ENCODE peak calls at places on chromosomes 3 and 15, in seven cellular contexts. Z is OCI-LY7, R is left ventricle myocardium inferior, U is uterus, S is stomach, B is GM12878, K is PC-3. C is an unnamed sample.

GRCh38 chr3:49638445-49638844 is 35.7 kb upstream of the APEH start:
- DNase-seq in Z (no peak), R (no peak), U (peak; percentile 25), S (no peak), B (no peak), K (peak; percentile 78), C (no peak)

GRCh38 chr3:64399205-64399800 is 174.0 kb upstream of the PRICKLE2 start:
- DNase-seq in Z (peak; percentile 49), R (no peak), U (peak; percentile 28), S (no peak), B (no peak), K (peak; percentile 62), C (peak; percentile 67)

GRCh38 chr3:13879102-13879945 is 547 bp downstream of the WNT7A start:
- DNase-seq in Z (no peak), R (no peak), U (peak; percentile 10), S (no peak), B (no peak), K (peak; percentile 45), C (peak; percentile 41)

GRCh38 chr3:140365872-140366697 is 311.8 kb upstream of the TRIM42 start:
- DNase-seq in Z (no peak), R (no peak), U (no peak), S (no peak), B (no peak), K (no peak), C (no peak)

GRCh38 chr3:141006344-141006743 is 44.8 kb upstream of the SPSB4 start:
- DNase-seq in Z (no peak), R (no peak), U (no peak), S (no peak), B (no peak), K (no peak), C (no peak)

GRCh38 chr3:12796171-12797123 is at the start of gene CAND2:
- DNase-seq in Z (peak; percentile 73), R (peak; percentile 80), U (peak; percentile 80), S (peak; percentile 55), B (no peak), K (no peak), C (no peak)

GRCh38 chr15:85726446-85726845 is 68.3 kb downstream of the KLHL25 start:
- DNase-seq in Z (no peak), R (no peak), U (no peak), S (no peak), B (no peak), K (no peak), C (no peak)

GRCh38 chr15:38304486-38304885 is 51.9 kb downstream of the SPRED1 start:
- DNase-seq in Z (no peak), R (no peak), U (no peak), S (no peak), B (no peak), K (no peak), C (no peak)

GRCh38 chr3:48716982-48717746 is at the start of gene IP6K2:
- DNase-seq in Z (peak; percentile 100), R (peak; percentile 99), U (peak; percentile 99), S (peak; percentile 99), B (peak; percentile 89), K (peak; percentile 99), C (peak; percentile 99)

GRCh38 chr15:37921527-37922385 is 12.7 kb upstream of the TMCO5A start:
- DNase-seq in Z (no peak), R (no peak), U (no peak), S (peak; percentile 72), B (no peak), K (peak; percentile 58), C (no peak)

DNA sequence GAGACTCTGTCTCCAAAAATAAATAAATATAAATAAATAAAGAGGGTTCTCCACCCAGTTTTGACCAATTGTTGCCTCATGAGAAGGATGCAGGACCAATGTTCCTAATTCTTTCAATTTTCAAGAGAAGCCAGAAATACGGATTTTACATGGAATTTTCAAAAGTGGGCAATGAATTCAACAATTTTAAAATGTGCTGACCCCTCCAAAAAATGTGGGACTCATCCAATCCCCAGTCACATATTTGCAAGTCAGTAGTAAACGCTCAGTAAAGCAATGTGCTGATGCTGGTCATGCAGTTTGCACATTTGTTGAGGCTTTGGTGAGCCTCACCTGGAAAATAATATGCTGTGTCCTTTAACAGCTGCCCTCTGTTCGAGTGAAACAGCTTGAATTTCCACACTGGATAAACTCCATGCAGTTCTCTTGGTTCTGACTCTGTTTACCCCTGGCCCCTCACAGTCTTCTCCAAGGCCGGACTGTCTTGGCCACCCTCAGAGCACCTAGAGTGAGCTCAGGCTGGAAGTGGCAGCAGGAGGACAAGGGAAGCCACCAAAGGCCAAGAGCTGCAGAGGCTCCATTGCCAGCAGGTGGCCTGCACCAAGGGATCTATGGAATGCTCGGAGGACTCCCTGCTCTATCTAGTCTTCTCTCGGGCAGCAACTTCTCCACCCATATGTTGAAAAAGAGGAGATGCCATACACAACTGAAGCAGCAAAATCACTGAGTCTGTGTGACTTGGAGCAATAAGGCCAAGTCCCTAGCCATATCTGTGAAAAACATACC is 246.8 kb downstream of the UACA start:
- DNase-seq in Z (no peak), R (no peak), U (no peak), S (no peak), B (no peak), K (no peak), C (no peak)
- TF ChIP-seq CTCF in Z (no peak), R (no peak), U (no peak), S (no peak), B (no peak), K (no peak), C (no peak)

GRCh38 chr3:177106184-177106583 is 91.1 kb downstream of the TBL1XR1 start:
- DNase-seq in Z (peak; percentile 41), R (no peak), U (no peak), S (no peak), B (no peak), K (no peak), C (no peak)
- H3K4me1 ChIP-seq in Z (peaks cover 55% of the 10 kb centered on the region), R (peaks cover 96% of the 10 kb centered on the region), U (peaks cover 3% of the 10 kb centered on the region), S (peaks cover 27% of the 10 kb centered on the region), B (peaks cover 16% of the 10 kb centered on the region), K (no peaks in the 10 kb centered on the region), C (peaks cover 35% of the 10 kb centered on the region)

DNA sequence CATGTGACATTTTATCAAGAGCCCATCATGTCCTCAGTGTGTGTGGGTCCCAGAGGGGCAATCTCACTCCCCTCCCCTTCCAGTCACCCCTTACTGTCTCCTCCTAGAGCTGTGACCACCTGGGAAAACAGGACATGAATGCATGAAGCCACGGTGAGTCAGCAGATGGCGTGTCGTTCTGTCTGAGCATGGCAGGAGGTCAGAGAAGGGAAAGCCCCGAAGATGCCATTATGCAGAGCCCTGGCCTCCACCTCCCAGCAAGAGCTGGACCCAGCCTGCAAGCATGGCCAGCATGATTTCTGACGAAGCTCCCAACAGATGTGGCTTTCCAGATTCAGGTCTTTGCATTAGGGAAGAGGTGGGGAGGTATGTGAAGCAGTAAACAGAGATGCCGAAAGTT is 118.4 kb downstream of the TLE3 start:
- DNase-seq in Z (peak; percentile 80), R (no peak), U (no peak), S (no peak), B (no peak), K (peak; percentile 59), C (peak; percentile 13)
- TF ChIP-seq CTCF in Z (peak; percentile 79), R (peak; percentile 35), U (no peak), S (no peak), B (peak; percentile 54), K (no peak), C (peak; percentile 6)

DNA sequence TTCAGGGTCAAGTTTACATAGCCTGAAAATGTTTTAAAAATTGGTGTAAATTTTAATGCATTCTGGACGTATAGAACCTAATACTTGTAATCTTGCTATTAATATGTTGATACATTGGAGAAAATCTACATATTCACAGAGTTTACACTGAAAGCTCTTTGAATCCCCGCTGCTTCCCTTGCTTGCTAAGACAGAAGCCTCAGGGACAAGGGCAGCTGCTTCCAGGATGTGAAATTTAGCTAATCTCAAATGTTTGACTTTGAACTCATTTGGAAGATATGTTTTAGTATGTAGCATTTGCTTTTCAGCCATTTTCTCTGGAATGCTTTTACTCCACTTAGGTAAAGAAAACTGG is 172.0 kb downstream of the RBMS3 start:
- DNase-seq in Z (no peak), R (no peak), U (no peak), S (no peak), B (no peak), K (no peak), C (no peak)
- H3K4me1 ChIP-seq in Z (no peaks in the 10 kb centered on the region), R (peaks cover 30% of the 10 kb centered on the region), U (no peaks in the 10 kb centered on the region), S (peaks cover 17% of the 10 kb centered on the region), B (no peaks in the 10 kb centered on the region), K (peaks cover 9% of the 10 kb centered on the region), C (peaks cover 5% of the 10 kb centered on the region)

DNA sequence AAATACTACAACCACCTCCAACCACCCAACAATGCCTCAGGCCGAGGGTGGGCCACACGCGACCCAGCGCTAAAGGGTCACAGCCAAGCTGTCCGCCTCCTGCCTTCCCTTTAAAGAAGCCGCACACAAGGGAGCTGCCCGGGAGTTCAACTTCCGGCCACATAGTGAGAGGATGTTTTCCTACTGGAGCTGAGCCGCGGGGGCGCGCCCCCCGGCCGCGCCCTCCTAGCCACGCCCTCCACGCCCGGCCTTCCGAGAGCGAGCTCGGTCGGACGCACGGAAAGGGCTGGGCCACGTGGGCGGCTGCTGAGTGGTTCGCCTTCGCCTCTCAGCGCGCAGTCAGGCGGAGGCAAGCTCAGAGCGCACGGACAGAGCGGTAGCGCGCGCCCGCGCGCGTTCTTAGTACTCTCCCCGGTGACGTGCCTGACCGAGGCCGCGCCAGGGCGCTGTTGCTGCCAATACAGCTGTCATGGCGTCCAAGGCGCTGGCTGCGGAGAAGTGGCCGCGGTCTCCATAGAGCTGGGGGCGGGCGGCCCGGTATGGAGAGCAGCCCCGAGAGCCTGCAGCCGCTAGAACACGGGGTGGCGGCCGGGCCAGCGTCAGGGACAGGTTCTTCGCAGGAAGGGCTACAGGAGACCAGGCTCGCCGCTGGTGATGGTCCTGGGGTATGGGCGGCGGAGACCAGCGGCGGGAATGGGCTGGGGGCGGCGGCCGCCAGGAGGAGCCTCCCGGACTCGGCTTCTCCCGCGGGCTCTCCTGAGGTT is at the start of gene MINDY2:
- DNase-seq in Z (peak; percentile 99), R (peak; percentile 99), U (peak; percentile 99), S (peak; percentile 99), B (peak; percentile 94), K (peak; percentile 97), C (peak; percentile 97)
- TF ChIP-seq CTCF in Z (peak; percentile 53), R (peak; percentile 38), U (peak; percentile 6), S (no peak), B (peak; percentile 45), K (peak; percentile 24), C (peak; percentile 42)

GRCh38 chr15:83695901-83696425 is 42.0 kb downstream of the ADAMTSL3 start:
- DNase-seq in Z (no peak), R (no peak), U (no peak), S (no peak), B (no peak), K (peak; percentile 80), C (no peak)

GRCh38 chr15:83694538-83694937 is 40.6 kb downstream of the ADAMTSL3 start:
- DNase-seq in Z (no peak), R (no peak), U (no peak), S (no peak), B (no peak), K (no peak), C (no peak)

GRCh38 chr15:83692820-83693581 is 39.1 kb downstream of the ADAMTSL3 start:
- DNase-seq in Z (no peak), R (no peak), U (peak; percentile 32), S (no peak), B (no peak), K (no peak), C (no peak)

GRCh38 chr15:83695246-83695645 is 41.3 kb downstream of the ADAMTSL3 start:
- DNase-seq in Z (no peak), R (no peak), U (no peak), S (no peak), B (no peak), K (peak; percentile 76), C (no peak)

DNA sequence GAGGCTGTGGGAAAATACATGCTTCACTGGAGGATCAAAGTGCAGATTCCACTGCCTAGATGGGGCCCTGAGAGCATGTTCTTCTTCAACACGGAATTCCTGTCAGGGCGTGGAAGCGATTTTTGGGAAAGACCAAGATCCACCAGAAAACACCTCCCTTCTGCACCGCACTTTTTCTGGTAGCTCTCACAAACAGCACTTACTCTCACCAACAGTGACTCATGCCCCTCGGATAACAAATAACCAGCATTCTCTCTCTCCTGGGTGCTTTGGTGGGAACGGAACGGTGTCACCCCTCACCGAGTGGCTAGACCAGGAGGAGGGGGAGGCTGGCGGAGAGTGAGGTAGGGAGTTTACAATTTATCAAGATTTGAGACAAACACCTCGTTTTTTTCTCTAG is 40.1 kb downstream of the ADAMTSL3 start:
- DNase-seq in Z (no peak), R (no peak), U (peak; percentile 34), S (no peak), B (no peak), K (peak; percentile 79), C (no peak)
- H3K4me1 ChIP-seq in Z (no peaks in the 10 kb centered on the region), R (peaks cover 51% of the 10 kb centered on the region), U (no peaks in the 10 kb centered on the region), S (no peaks in the 10 kb centered on the region), B (no peaks in the 10 kb centered on the region), K (peaks cover 59% of the 10 kb centered on the region), C (no peaks in the 10 kb centered on the region)